ENCODE peak calls at places on chromosomes 12 and 14, in eight cellular contexts. V is CD8-positive, alpha-beta T cell; M is fibroblast of lung; X is heart right ventricle; H is upper lobe of right lung; Z is SJCRH30; K is cardiac muscle cell; L is PC-9. N is an unnamed sample. For H3K27me3 and H3K4me1, the result is how much of the 10 kb centered on the place peaks cover.

GRCh38 chr14:55454264-55455151 is 14.1 kb upstream of the TBPL2 start:
- DNase-seq in V (no peak), M (peak), X (no peak), H (no peak), Z (peak), K (no peak), L (peak), N (peak)

GRCh38 chr12:64621257-64621942 is 11.1 kb downstream of the RASSF3 start:
- DNase-seq in V (no peak), M (peak), X (no peak), H (no peak), Z (no peak), K (no peak), L (no peak), N (no peak)

GRCh38 chr12:107649615-107650014 is 36.0 kb upstream of the PWP1 start:
- DNase-seq in V (no peak), M (no peak), X (no peak), H (no peak), Z (no peak), K (no peak), L (no peak), N (no peak)

GRCh38 chr12:116366456-116366776 is 88.9 kb upstream of the MED13L start:
- DNase-seq in V (no peak), M (no peak), X (no peak), H (peak), Z (no peak), K (no peak), L (no peak), N (peak)

GRCh38 chr12:55820679-55821078 is 2.8 kb downstream of the ORMDL2 start:
- DNase-seq in V (no peak), M (no peak), X (no peak), H (no peak), Z (no peak), K (no peak), L (no peak), N (no peak)

GRCh38 chr14:94548999-94549985 is 11.9 kb upstream of the SERPINA4 start:
- DNase-seq in V (peak), M (peak), X (peak), H (no peak), Z (peak), K (peak), L (no peak), N (peak)

GRCh38 chr14:99273025-99273723 is 1.2 kb upstream of the BCL11B start:
- DNase-seq in V (peak), M (peak), X (no peak), H (no peak), Z (peak), K (peak), L (no peak), N (peak)

GRCh38 chr12:27462151-27462694 is 15.7 kb downstream of the SMCO2 start:
- DNase-seq in V (no peak), M (peak), X (no peak), H (no peak), Z (no peak), K (no peak), L (no peak), N (no peak)

GRCh38 chr14:92967346-92967926 is 44.5 kb downstream of the CHGA start:
- DNase-seq in V (no peak), M (peak), X (no peak), H (no peak), Z (no peak), K (no peak), L (no peak), N (no peak)

GRCh38 chr14:32764131-32764530 is 174.5 kb upstream of the NPAS3 start:
- DNase-seq in V (no peak), M (peak), X (no peak), H (no peak), Z (no peak), K (no peak), L (no peak), N (no peak)

GRCh38 chr12:68532204-68532886 is 78.4 kb upstream of the RAP1B start:
- DNase-seq in V (no peak), M (peak), X (no peak), H (no peak), Z (no peak), K (no peak), L (no peak), N (no peak)

GRCh38 chr14:30064454-30064853 is 136.8 kb upstream of the PRKD1 start:
- DNase-seq in V (no peak), M (peak), X (no peak), H (no peak), Z (no peak), K (no peak), L (no peak), N (no peak)

GRCh38 chr12:132056320-132056719 is 87.8 kb downstream of the DDX51 start:
- DNase-seq in V (no peak), M (no peak), X (no peak), H (no peak), Z (no peak), K (no peak), L (no peak), N (no peak)

GRCh38 chr14:47442206-47442605 is 233.2 kb downstream of the MDGA2 start:
- DNase-seq in V (no peak), M (peak), X (no peak), H (no peak), Z (peak), K (peak), L (peak), N (peak)

GRCh38 chr12:125110641-125111360 is 45.6 kb downstream of the AACS start:
- DNase-seq in V (no peak), M (peak), X (no peak), H (no peak), Z (no peak), K (no peak), L (no peak), N (no peak)

GRCh38 chr14:90649096-90649495 is 167.1 kb downstream of the TTC7B start:
- DNase-seq in V (no peak), M (peak), X (no peak), H (no peak), Z (no peak), K (no peak), L (no peak), N (no peak)

GRCh38 chr12:2288875-2289274 is 236.1 kb downstream of the CACNA1C start:
- DNase-seq in V (no peak), M (no peak), X (no peak), H (no peak), Z (no peak), K (no peak), L (no peak), N (no peak)

GRCh38 chr12:55842681-55843429 is at the start of gene MMP19:
- DNase-seq in V (no peak), M (peak), X (no peak), H (no peak), Z (peak), K (no peak), L (peak), N (no peak)

DNA sequence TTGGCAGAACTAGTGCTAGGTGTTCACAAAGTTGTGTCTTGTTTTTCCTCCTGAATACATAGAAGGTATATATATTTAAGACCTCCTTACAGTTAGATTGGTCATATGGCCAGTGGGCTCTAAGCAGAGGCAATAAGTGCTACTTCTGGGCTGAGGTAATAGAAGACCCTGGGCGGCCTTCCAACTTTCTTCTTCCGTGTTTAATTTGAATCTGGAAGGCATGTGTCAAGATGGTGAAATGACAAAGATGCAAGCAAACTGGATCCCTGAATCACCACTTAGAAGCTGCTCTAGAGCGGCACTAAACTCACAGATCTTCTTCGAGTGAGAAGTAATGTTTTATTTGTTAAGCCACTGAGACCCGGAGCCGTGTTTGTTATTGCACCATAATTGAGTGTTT is 201.0 kb upstream of the GZMB start:
- DNase-seq in V (no peak), M (no peak), X (no peak), H (no peak), Z (no peak), K (no peak), L (no peak), N (no peak)
- H3K27me3 ChIP-seq in V (under half), M (under half), X (under half), H (under half), Z (under half), K (under half), L (under half), N (under half)

DNA sequence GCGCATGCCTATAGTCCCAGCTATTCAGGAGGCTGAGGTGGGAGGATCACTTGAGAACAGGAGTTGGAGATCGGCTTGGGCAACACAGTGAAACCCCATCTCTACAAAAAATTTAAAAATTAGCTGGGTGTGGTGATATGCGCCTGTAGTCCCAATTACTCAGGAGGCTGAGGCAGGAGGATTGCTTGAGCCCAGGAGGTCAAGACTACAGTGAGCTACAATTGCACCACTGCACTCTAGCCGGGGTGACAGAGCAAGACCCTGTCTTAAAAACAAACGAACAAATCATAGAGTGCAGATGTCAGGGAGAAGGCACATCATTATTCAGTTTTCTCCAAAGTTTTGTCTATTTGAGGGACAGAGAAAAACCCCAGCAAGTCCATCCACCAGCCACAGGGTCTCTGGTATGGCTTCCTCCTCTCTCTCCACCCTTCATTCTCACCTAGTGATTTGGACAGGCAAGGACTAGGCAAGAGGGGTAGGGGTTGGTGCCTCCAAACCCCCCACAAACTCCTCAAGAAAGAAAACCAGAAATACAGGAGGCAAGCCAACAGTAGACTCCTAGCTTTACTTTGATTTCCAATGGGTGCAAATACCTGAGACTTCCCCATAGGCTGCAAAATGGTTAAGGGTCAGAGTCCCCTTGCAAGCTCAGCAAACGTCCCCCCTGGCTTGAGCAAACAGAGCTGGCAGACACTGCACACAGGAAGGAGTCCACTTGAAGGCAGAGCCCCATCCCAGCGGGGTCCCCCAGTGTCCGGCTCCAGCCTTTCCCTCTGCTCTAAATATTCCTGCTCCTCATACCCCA is 26.5 kb upstream of the RPLP0 start:
- DNase-seq in V (no peak), M (no peak), X (no peak), H (no peak), Z (no peak), K (no peak), L (no peak), N (no peak)
- H3K4me1 ChIP-seq in V (half or more), M (under half), X (half or more), H (half or more), Z (half or more), K (half or more), L (under half), N (under half)

DNA sequence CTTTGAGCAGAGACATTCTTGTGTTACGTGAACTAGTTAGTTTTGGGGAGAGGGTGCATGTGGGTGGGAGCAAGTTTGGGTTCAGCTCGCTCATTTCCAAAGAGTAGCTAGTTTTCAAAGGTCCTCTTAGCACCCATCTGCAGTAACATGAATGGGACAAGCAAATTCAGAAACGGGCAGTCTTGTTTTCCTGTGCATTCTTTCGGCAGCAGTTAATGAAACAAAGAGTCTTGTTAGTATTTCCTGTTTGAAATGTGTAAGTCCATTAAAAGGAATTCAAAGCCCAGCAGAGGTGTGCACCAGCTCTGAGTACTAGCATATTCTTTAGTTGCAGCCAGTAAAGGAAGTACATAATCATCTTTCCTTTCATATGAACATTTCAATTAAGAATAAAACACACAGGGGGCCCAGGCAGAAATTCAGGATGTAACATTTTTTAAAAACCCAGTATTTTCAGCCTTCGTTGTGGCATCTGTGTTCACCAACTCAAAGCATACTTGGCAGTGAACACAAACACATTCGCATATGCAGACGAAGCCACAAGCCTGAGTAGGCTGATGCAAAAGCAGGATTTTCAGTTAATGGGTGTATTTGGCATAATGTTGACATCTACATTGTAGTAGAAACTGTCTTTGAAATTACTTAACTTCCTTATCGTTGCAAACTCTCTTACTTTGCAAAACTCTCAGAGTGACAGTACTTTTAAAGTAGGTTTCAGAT is 570.0 kb upstream of the FLRT2 start:
- DNase-seq in V (no peak), M (no peak), X (no peak), H (no peak), Z (no peak), K (no peak), L (no peak), N (no peak)
- H3K4me3 ChIP-seq in V (no peak), M (no peak), X (no peak), H (no peak), Z (no peak), K (no peak), L (no peak), N (no peak)

DNA sequence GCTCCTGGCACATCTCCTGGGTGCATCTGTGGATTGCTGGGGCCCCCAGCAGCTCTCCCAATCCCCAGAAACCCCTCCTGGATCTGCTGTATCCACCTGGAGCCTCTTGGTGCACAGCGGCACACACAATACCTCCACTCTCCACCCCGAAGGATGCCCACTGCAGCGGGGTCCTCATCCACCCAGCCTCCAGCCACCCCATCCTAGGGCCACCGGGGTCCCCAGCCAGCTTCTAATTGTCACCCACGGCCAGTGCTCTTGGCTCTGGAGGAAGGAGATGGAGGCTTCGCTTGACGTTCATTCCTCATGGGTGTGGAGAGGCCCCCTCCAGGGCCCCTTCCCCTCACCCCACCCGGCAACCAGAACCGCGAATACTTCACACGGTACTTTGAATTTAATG is 31.6 kb upstream of the TMEM179 start:
- DNase-seq in V (no peak), M (no peak), X (no peak), H (no peak), Z (no peak), K (no peak), L (no peak), N (no peak)
- H3K27me3 ChIP-seq in V (under half), M (under half), X (under half), H (half or more), Z (under half), K (under half), L (half or more), N (under half)

DNA sequence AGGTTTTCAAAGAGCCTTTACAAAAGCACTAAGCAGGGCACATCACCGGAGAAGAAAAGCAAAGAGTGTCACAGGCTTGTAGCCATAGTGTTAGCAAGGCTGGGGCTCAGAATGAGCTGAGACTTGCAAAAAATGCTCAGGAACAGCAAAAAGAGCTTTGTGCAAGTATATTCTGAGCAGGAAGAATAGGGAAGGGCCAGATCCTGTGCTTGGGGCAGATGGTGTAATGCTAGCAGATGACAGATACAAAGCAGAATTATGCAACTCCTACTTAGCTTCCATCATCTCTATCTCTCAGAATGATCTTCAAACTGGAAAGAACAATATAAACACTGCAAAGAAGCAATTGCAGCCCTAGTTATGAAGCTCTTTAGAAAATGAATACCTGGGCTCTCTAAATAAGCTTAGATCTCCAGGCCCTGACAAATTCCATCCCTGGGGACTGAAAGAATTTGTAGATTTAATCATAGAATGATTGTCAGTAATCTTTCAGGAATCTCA is 23.7 kb upstream of the PARP11 start:
- DNase-seq in V (peak), M (no peak), X (no peak), H (no peak), Z (peak), K (no peak), L (no peak), N (no peak)
- H3K4me1 ChIP-seq in V (half or more), M (under half), X (under half), H (under half), Z (under half), K (under half), L (under half), N (under half)

DNA sequence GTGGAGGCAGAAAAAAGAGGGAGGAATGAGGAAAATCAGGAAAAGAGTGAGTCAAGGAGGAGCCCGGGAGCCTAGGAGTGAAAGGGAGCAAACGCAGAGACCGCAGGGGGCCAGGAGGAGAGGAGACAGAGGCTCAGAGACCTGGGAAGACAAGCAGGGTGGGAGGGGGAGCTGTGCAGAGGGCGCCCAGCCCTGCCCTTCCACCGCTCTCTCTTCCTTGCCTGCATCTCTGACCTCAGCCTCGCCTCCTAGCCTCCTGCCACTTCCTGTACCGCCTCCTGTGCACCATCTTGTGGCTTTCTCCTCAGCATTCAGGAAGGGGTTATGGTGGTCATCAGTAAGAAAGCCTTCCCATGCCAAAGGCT is 1.3 kb downstream of the CLSTN3 start:
- DNase-seq in V (peak), M (no peak), X (no peak), H (no peak), Z (no peak), K (no peak), L (no peak), N (no peak)
- H3K4me3 ChIP-seq in V (peak), M (peak), X (no peak), H (peak), Z (no peak), K (peak), L (peak), N (peak)

DNA sequence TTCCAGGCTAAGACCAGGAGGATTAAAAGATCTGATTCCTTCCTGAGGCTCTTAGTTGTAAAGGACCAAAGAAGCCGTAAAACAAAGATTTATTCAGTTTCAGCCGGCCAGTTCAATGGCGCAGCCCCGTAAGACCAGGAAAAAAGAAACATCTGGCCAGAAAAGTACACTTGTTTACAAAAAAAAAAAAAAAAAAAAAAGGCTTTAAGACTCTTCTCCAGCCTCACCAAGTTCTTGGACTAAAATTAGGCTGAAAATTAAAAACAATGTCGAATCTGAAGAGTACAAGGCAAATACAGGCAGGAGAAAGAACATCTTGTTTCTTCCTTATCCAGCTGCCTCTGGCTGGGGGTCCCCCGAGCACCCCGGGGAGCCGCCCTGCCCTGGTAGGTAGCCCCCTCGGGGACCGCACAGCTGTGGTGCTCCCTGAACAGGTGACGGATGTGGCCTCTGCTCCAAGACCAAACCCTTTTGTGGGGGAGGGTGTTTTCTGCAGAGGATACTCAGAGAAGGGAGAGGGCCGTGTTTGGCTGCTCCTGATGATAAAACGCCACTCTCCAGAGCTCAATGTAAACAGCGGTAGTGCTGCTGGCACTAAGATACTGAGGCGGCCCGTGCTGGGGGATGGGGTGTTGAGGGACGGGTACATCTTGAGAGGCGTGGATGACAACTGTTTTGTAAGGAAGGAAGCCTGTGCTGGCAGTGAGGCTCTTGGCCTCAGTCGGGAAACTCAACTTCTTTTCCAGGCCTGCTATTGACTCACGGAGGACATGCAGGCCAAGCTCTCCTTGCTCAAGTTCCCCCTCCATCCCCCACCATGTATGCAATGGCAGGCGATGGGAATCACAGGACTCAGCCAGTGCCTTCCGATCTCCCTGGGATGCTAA is 201.0 kb upstream of the DIO3 start:
- DNase-seq in V (no peak), M (no peak), X (peak), H (no peak), Z (peak), K (peak), L (no peak), N (no peak)
- H3K27me3 ChIP-seq in V (under half), M (under half), X (under half), H (under half), Z (under half), K (under half), L (under half), N (under half)

N was measured in BE2C.